ENCODE peak calls at places on chromosomes 7 and 10, in seven cellular contexts. L is Calu3, Q is OCI-M1, D is AG10803, J is heart right ventricle, S is Right ventricle myocardium superior, R is gastrocnemius medialis. N is an unnamed sample.

GRCh38 chr7:141709749-141710148 is 1.6 kb downstream of the WEE2 start:
- DNase-seq in L (no peak), Q (no peak), D (no peak), J (no peak), S (no peak), R (no peak), N (no peak)

GRCh38 chr7:149850007-149850594 is 11.9 kb downstream of the ZNF862 start:
- DNase-seq in L (no peak), Q (no peak), D (no peak), J (no peak), S (no peak), R (no peak), N (no peak)

GRCh38 chr7:73701357-73701995 is 18.0 kb downstream of the STX1A start:
- DNase-seq in L (peak), Q (peak), D (peak), J (no peak), S (peak), R (no peak), N (no peak)

GRCh38 chr7:98250789-98251188 is 1.2 kb downstream of the TECPR1 start:
- DNase-seq in L (no peak), Q (peak), D (no peak), J (no peak), S (no peak), R (no peak), N (no peak)

GRCh38 chr7:101436226-101436745 is 73.6 kb downstream of the COL26A1 start:
- DNase-seq in L (no peak), Q (no peak), D (no peak), J (no peak), S (no peak), R (no peak), N (no peak)

GRCh38 chr10:1560535-1561192 is 176.7 kb downstream of the ADARB2 start:
- DNase-seq in L (no peak), Q (no peak), D (no peak), J (no peak), S (no peak), R (no peak), N (no peak)

GRCh38 chr7:70259497-70259896 is 661.2 kb downstream of the AUTS2 start:
- DNase-seq in L (no peak), Q (no peak), D (peak), J (no peak), S (no peak), R (no peak), N (no peak)

GRCh38 chr10:127337801-127338200 is 141.4 kb upstream of the INSYN2A start:
- DNase-seq in L (no peak), Q (no peak), D (no peak), J (no peak), S (no peak), R (no peak), N (no peak)

GRCh38 chr7:6163402-6163801 is 109.0 kb downstream of the CYTH3 start:
- DNase-seq in L (no peak), Q (no peak), D (no peak), J (no peak), S (no peak), R (no peak), N (no peak)

GRCh38 chr7:41085244-41085643 is 617.6 kb downstream of the INHBA start:
- DNase-seq in L (no peak), Q (no peak), D (peak), J (no peak), S (no peak), R (no peak), N (no peak)

GRCh38 chr7:30596721-30597120 is 2.0 kb downstream of the GARS1 start:
- DNase-seq in L (no peak), Q (no peak), D (peak), J (no peak), S (no peak), R (no peak), N (no peak)

GRCh38 chr7:51230324-51230625 is 86.3 kb downstream of the COBL start:
- DNase-seq in L (no peak), Q (no peak), D (no peak), J (no peak), S (no peak), R (no peak), N (no peak)

GRCh38 chr7:107173191-107173590 is 4.4 kb downstream of the HBP1 start:
- DNase-seq in L (no peak), Q (no peak), D (no peak), J (no peak), S (no peak), R (no peak), N (no peak)

GRCh38 chr7:90879924-90880323 is 283.8 kb downstream of the CDK14 start:
- DNase-seq in L (no peak), Q (no peak), D (no peak), J (peak), S (peak), R (peak), N (no peak)

GRCh38 chr10:21517134-21517982 is 8.1 kb downstream of the SKIDA1 start:
- DNase-seq in L (peak), Q (peak), D (peak), J (peak), S (peak), R (peak), N (peak)

GRCh38 chr7:116588225-116588624 is 63.4 kb downstream of the CAV1 start:
- DNase-seq in L (no peak), Q (peak), D (peak), J (no peak), S (no peak), R (no peak), N (no peak)

GRCh38 chr10:74977913-74978847 is 133.3 kb upstream of the SAMD8 start:
- DNase-seq in L (no peak), Q (peak), D (no peak), J (no peak), S (no peak), R (no peak), N (no peak)

GRCh38 chr7:6533893-6534804 is 17.1 kb downstream of the GRID2IP start:
- DNase-seq in L (no peak), Q (no peak), D (no peak), J (no peak), S (no peak), R (no peak), N (no peak)

GRCh38 chr10:4982764-4983226 is 19.6 kb downstream of the AKR1C1 start:
- DNase-seq in L (no peak), Q (no peak), D (peak), J (no peak), S (no peak), R (no peak), N (no peak)

GRCh38 chr7:158024881-158025280 is 562.7 kb downstream of the PTPRN2 start:
- DNase-seq in L (no peak), Q (no peak), D (no peak), J (no peak), S (no peak), R (no peak), N (no peak)

GRCh38 chr10:37015498-37015897 is 109.9 kb upstream of the ANKRD30A start:
- DNase-seq in L (no peak), Q (no peak), D (no peak), J (no peak), S (no peak), R (no peak), N (no peak)

GRCh38 chr10:63157845-63158624 is 24.9 kb downstream of the NRBF2 start:
- DNase-seq in L (peak), Q (peak), D (peak), J (no peak), S (no peak), R (no peak), N (no peak)

GRCh38 chr10:66552331-66552730 is 373.5 kb upstream of the LRRTM3 start:
- DNase-seq in L (no peak), Q (no peak), D (no peak), J (no peak), S (no peak), R (no peak), N (no peak)

GRCh38 chr10:43874984-43875383 is 226.3 kb upstream of the ZNF32 start:
- DNase-seq in L (no peak), Q (no peak), D (no peak), J (no peak), S (no peak), R (no peak), N (no peak)

N was measured in uterus.